ENCODE peak calls at places on chromosomes 16 and 17, in six cellular contexts. Y is AG20443; Z is activated T-cell treated with anti-CD3 and anti-CD28 coated beads, Interleukin-2, amount 50 U/mL, for 72 hours; S is hepatocyte; N is posterior vena cava; G is GM03348. R is an unnamed sample.

GRCh38 chr16:15435216-15435864 is 952 bp downstream of the BMERB1 start:
- DNase-seq in N (no peak), Y (no peak), G (no peak), S (no peak), Z (peak), R (no peak)

GRCh38 chr17:80889897-80890550 is 101.6 kb upstream of the CHMP6 start:
- DNase-seq in Z (peak), S (no peak), Y (no peak), N (peak), G (no peak), R (no peak)

GRCh38 chr17:80586464-80587228 is 42.0 kb downstream of the RPTOR start:
- DNase-seq in S (no peak), Y (no peak), N (peak), Z (no peak), G (no peak), R (no peak)

GRCh38 chr17:40474419-40475002 is 26.9 kb downstream of the TNS4 start:
- DNase-seq in S (peak), N (no peak), Y (no peak), G (no peak), Z (no peak), R (no peak)

GRCh38 chr17:69555056-69555455 is 140.6 kb downstream of the MAP2K6 start:
- DNase-seq in N (no peak), S (no peak), Y (no peak), G (no peak), Z (no peak), R (no peak)

GRCh38 chr16:9322735-9323134 is 231.3 kb downstream of the HAPSTR1 start:
- DNase-seq in Y (no peak), Z (no peak), N (no peak), G (no peak), S (no peak), R (no peak)

GRCh38 chr17:41463746-41464145 is 3.4 kb downstream of the KRT32 start:
- DNase-seq in Z (no peak), S (no peak), Y (no peak), G (no peak), N (peak), R (no peak)

GRCh38 chr17:43334744-43335400 is 63.9 kb upstream of the ARL4D start:
- DNase-seq in Y (no peak), G (no peak), S (peak), N (no peak), Z (no peak), R (no peak)

GRCh38 chr16:78127130-78127529 is 27.7 kb downstream of the WWOX start:
- DNase-seq in S (no peak), Y (peak), Z (no peak), G (peak), N (no peak), R (no peak)

GRCh38 chr16:89919535-89920406 is 1.1 kb downstream of the MC1R start:
- DNase-seq in Z (no peak), Y (no peak), G (no peak), N (no peak), S (no peak), R (no peak)

GRCh38 chr16:83185902-83186301 is 559.1 kb downstream of the CDH13 start:
- DNase-seq in S (no peak), N (no peak), Y (no peak), Z (no peak), G (no peak), R (no peak)

GRCh38 chr16:50838885-50839284 is 97.0 kb downstream of the CYLD start:
- DNase-seq in S (no peak), Z (no peak), Y (no peak), N (no peak), G (no peak), R (no peak)

GRCh38 chr17:14428640-14429029 is 127.8 kb downstream of the HS3ST3B1 start:
- DNase-seq in Z (peak), S (no peak), Y (no peak), N (no peak), G (no peak), R (no peak)

GRCh38 chr17:80885922-80886582 is 105.6 kb upstream of the CHMP6 start:
- DNase-seq in Y (no peak), S (no peak), G (no peak), N (peak), Z (no peak), R (no peak)